ENCODE peak calls at places on chromosomes 2 and 18, in four cellular contexts. X is endothelial cell of umbilical vein, V is GM12864, O is right lobe of liver. H is an unnamed sample.

GRCh38 chr2:20247084-20247483 is 22.2 kb upstream of the SDC1 start:
- DNase-seq in X (no peak), O (no peak), V (no peak), H (no peak)

GRCh38 chr2:61151434-61151833 is 10.6 kb upstream of the C2orf74 start:
- DNase-seq in X (no peak), O (no peak), V (no peak), H (no peak)

GRCh38 chr18:48072428-48073204 is 142.2 kb upstream of the SMAD2 start:
- DNase-seq in X (no peak), V (no peak), O (no peak), H (no peak)

GRCh38 chr2:48341556-48342133 is 188.3 kb upstream of the STON1 start:
- DNase-seq in V (no peak), X (peak; percentile 55), O (no peak), H (no peak)

GRCh38 chr18:11500153-11501122 is 109.0 kb upstream of the SLC35G4 start:
- DNase-seq in V (peak; percentile 22), O (no peak), X (peak; percentile 82), H (no peak)

GRCh38 chr2:46163031-46163430 is 134.2 kb upstream of the EPAS1 start:
- DNase-seq in O (no peak), X (no peak), V (no peak), H (no peak)

GRCh38 chr18:48649231-48649630 is 110.4 kb downstream of the CTIF start:
- DNase-seq in V (no peak), X (no peak), O (no peak), H (no peak)

GRCh38 chr18:74539289-74539688 is 5.0 kb downstream of the CNDP1 start:
- DNase-seq in X (no peak), V (no peak), O (no peak), H (no peak)

GRCh38 chr2:30266051-30266621 is 34.8 kb downstream of the LBH start:
- DNase-seq in V (no peak), X (no peak), O (peak; percentile 28), H (peak; percentile 37)

GRCh38 chr2:141630531-141630930 is 500.3 kb downstream of the LRP1B start:
- DNase-seq in O (no peak), X (no peak), V (no peak), H (no peak)

GRCh38 chr18:63878343-63878742 is 9.2 kb upstream of the SERPINB2 start:
- DNase-seq in X (no peak), V (no peak), O (no peak), H (no peak)

GRCh38 chr2:236025892-236026291 is 142.3 kb downstream of the GBX2 start:
- DNase-seq in O (no peak), X (no peak), V (no peak), H (no peak)

GRCh38 chr2:185318271-185318724 is 420.3 kb upstream of the FSIP2 start:
- DNase-seq in X (no peak), O (no peak), V (no peak), H (no peak)

GRCh38 chr2:133194777-133195335 is 373.4 kb downstream of the NCKAP5 start:
- DNase-seq in X (no peak), O (no peak), V (no peak), H (no peak)

GRCh38 chr2:36695746-36696415 is 626 bp upstream of the VIT start:
- DNase-seq in O (no peak), X (peak; percentile 70), V (no peak), H (no peak)

GRCh38 chr2:42928692-42929576 is 136.6 kb upstream of the HAAO start:
- DNase-seq in X (peak; percentile 62), V (no peak), O (no peak), H (no peak)
- TF ChIP-seq CTCF in X (peak; percentile 31), V (no peak), O (peak; percentile 39), H (no peak)

DNA sequence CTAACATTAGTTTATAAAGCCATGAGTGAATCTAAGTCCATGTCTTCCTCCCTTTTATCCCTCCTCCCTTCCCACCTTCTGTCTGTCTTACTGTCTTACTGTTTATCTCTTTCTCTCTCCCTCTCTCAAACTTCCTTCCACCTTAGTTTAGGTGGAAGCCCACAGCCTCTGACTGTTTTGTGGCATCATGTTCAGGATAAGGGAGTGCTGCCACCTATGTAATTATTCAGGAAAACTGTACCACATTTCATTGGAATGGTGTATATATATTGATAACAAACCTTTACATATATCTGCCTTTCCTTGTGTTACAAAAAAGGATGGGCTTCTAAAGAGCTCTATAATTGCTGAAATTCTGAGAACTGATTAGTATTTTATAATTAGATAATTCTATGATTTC is 48.7 kb downstream of the NETO1 start:
- DNase-seq in X (no peak), V (no peak), O (no peak), H (no peak)
- TF ChIP-seq CTCF in X (no peak), V (no peak), O (no peak), H (no peak)

GRCh38 chr2:108194409-108195132 is 45.2 kb upstream of the SULT1C3 start:
- DNase-seq in X (no peak), O (no peak), V (no peak), H (no peak)
- TF ChIP-seq CTCF in X (peak; percentile 23), O (peak; percentile 52), V (peak; percentile 19), H (peak; percentile 27)

GRCh38 chr2:231394201-231395141 is 1.0 kb upstream of the B3GNT7 start:
- DNase-seq in X (no peak), O (no peak), V (peak; percentile 79), H (peak; percentile 82)
- TF ChIP-seq CTCF in X (no peak), O (no peak), V (peak; percentile 72), H (peak; percentile 61)

H was measured in GM10248.